ENCODE peak calls at places on chromosomes 11 and 22, in four cellular contexts. E is DND-41, U is fibroblast of lung, Z is tibial artery. M is an unnamed sample.

GRCh38 chr11:119372260-119373058 is 9.0 kb downstream of the USP2 start:
- DNase-seq in Z (no peak), U (no peak), E (no peak), M (no peak)

GRCh38 chr11:83221694-83222093 is 28.2 kb downstream of the ANKRD42 start:
- DNase-seq in E (no peak), Z (no peak), U (no peak), M (no peak)

GRCh38 chr11:12743834-12744449 is 69.7 kb downstream of the TEAD1 start:
- DNase-seq in U (no peak), E (no peak), Z (no peak), M (no peak)

GRCh38 chr11:68682531-68682931 is 1.8 kb upstream of the GAL start:
- DNase-seq in Z (no peak), E (no peak), U (no peak), M (no peak)

GRCh38 chr22:19517919-19518567 is 6.2 kb downstream of the CLDN5 start:
- DNase-seq in E (no peak), Z (peak; percentile 42), U (no peak), M (no peak)

GRCh38 chr11:116702772-116703360 is 69.9 kb downstream of the BUD13 start:
- DNase-seq in Z (no peak), U (no peak), E (no peak), M (no peak)

GRCh38 chr11:43797866-43798265 is 82.8 kb upstream of the ALKBH3 start:
- DNase-seq in U (no peak), E (no peak), Z (no peak), M (no peak)

GRCh38 chr11:84866922-84867321 is 760.2 kb downstream of the DLG2 start:
- DNase-seq in U (no peak), E (no peak), Z (no peak), M (no peak)

GRCh38 chr11:83125577-83125976 is 31.4 kb upstream of the PCF11 start:
- DNase-seq in Z (no peak), E (no peak), U (no peak), M (no peak)

GRCh38 chr11:129643031-129643721 is 172.5 kb upstream of the TMEM45B start:
- DNase-seq in Z (no peak), U (peak; percentile 53), E (no peak), M (no peak)

GRCh38 chr11:2300936-2301630 is 635 bp downstream of the C11orf21 start:
- DNase-seq in E (peak; percentile 3), U (no peak), Z (no peak), M (no peak)
- H3K4me3 ChIP-seq in E (no peak overlapping the region), U (no peak overlapping the region), Z (no peak overlapping the region), M (no peak overlapping the region)

DNA sequence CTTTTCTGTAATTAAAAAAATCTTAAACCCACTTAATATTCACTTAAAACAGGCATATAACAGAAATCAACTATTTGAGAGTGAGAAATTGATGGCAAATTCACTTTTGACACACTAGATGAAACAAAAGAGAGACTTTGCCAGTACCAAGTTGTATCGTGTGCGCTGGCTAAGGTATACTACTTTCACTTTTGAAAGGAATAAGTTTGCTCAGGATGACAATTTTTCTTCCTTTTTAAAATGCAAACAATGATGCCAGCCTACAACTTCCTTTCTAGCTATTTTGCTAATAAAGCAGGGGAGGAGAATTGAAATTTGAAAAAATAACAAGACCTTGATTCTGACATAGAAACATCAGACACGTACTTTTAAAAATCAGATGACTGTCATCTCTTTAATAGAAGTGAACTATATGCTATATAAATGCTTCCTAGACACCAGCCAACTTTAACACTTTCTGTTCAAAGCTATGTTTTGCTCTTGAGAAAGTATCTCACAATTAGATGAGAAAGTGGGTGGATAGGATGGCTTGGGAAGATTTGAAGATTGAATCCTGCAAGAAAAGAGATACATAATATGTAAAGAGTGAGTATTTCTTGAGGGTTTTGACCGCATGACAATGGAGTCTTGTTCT is 41.6 kb upstream of the BLID start:
- DNase-seq in E (no peak), U (peak; percentile 55), Z (no peak), M (no peak)
- H3K27ac ChIP-seq in E (no peak overlapping the region), U (peak overlapping the region; percentile 89), Z (peak overlapping the region; percentile 71), M (no peak overlapping the region)

GRCh38 chr22:37601540-37602442 is 6.8 kb upstream of the GGA1 start:
- DNase-seq in E (no peak), Z (no peak), U (peak; percentile 21), M (peak; percentile 82)
- H3K4me3 ChIP-seq in E (no peak overlapping the region), Z (no peak overlapping the region), U (no peak overlapping the region), M (no peak overlapping the region)

GRCh38 chr22:42608481-42609361 is 6.0 kb downstream of the POLDIP3 start:
- DNase-seq in Z (no peak), E (no peak), U (peak; percentile 64), M (no peak)
- H3K27ac ChIP-seq in Z (peak overlapping the region; percentile 19), E (no peak overlapping the region), U (peak overlapping the region; percentile 56), M (no peak overlapping the region)

GRCh38 chr11:76206327-76207081 is at the start of gene WNT11:
- DNase-seq in E (no peak), U (peak; percentile 6), Z (no peak), M (no peak)
- H3K4me3 ChIP-seq in E (no peak within 1 kb of the TSS), U (peak within 1 kb of the TSS; percentile 21), Z (peak within 1 kb of the TSS; percentile 63), M (peak within 1 kb of the TSS; percentile 5)

GRCh38 chr11:114065094-114065493 is 5.6 kb downstream of the ZBTB16 start:
- DNase-seq in Z (no peak), E (no peak), U (no peak), M (no peak)

GRCh38 chr11:114064216-114064615 is 4.7 kb downstream of the ZBTB16 start:
- DNase-seq in Z (no peak), U (no peak), E (no peak), M (no peak)

GRCh38 chr11:114066046-114066648 is 6.6 kb downstream of the ZBTB16 start:
- DNase-seq in Z (no peak), U (no peak), E (no peak), M (no peak)

GRCh38 chr11:114070464-114071139 is 11.1 kb downstream of the ZBTB16 start:
- DNase-seq in Z (no peak), U (no peak), E (no peak), M (no peak)

GRCh38 chr11:114068327-114068726 is 8.8 kb downstream of the ZBTB16 start:
- DNase-seq in Z (no peak), E (no peak), U (no peak), M (no peak)
- H3K27ac ChIP-seq in Z (peak overlapping the region; percentile 97), E (no peak overlapping the region), U (no peak overlapping the region), M (no peak overlapping the region)

GRCh38 chr11:111631034-111631665 is 28.9 kb downstream of the SIK2 start:
- DNase-seq in Z (no peak), U (no peak), E (no peak), M (no peak)
- H3K4me3 ChIP-seq in Z (no peak overlapping the region), U (no peak overlapping the region), E (no peak overlapping the region), M (no peak overlapping the region)

GRCh38 chr11:14607713-14608112 is 35.9 kb upstream of the PDE3B start:
- DNase-seq in Z (no peak), E (no peak), U (no peak), M (no peak)

GRCh38 chr11:14614223-14614622 is 29.4 kb upstream of the PDE3B start:
- DNase-seq in Z (no peak), E (no peak), U (no peak), M (no peak)

GRCh38 chr11:14612624-14613023 is 31.0 kb upstream of the PDE3B start:
- DNase-seq in Z (no peak), U (no peak), E (no peak), M (no peak)

GRCh38 chr11:14609902-14610301 is 33.7 kb upstream of the PDE3B start:
- DNase-seq in Z (no peak), E (no peak), U (no peak), M (no peak)

DNA sequence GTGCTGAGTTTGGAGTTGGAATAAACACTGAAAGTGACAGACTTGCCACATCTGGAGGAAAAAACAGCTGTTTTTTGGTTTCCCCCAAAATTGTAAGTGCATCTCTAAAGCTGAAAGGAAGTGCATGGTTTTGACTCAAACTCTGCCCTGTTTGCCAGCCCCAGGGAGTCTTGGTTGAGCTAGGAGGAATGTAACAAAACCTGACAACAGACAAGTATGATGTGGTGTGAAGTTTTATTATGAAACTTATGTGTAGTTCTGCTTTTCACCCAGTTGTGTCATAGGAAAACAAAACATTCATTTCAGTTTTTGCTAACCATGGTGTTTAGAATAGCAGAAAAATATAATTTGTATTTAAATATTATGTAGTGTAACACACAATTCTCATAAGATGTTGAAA is 31.7 kb upstream of the PDE3B start:
- DNase-seq in Z (no peak), U (peak; percentile 8), E (no peak), M (no peak)
- H3K27ac ChIP-seq in Z (no peak overlapping the region), U (no peak overlapping the region), E (peak overlapping the region; percentile 12), M (no peak overlapping the region)